ENCODE peak calls at places on chromosomes 6 and 20, in four cellular contexts. V is body of pancreas, E is testis, C is tibial nerve. Y is an unnamed sample.

GRCh38 chr20:63085087-63085861 is 78.5 kb upstream of the BHLHE23 start:
- DNase-seq in C (no peak), V (no peak), E (no peak), Y (no peak)

GRCh38 chr6:112232845-112233256 is 21.5 kb downstream of the LAMA4 start:
- DNase-seq in C (peak; percentile 49), V (no peak), E (peak; percentile 44), Y (no peak)

GRCh38 chr20:41387433-41387832 is 20.8 kb upstream of the EMILIN3 start:
- DNase-seq in E (no peak), C (no peak), V (no peak), Y (no peak)

GRCh38 chr6:38423746-38424145 is 216.0 kb downstream of the BTBD9 start:
- DNase-seq in E (no peak), V (no peak), C (no peak), Y (no peak)

GRCh38 chr20:36246410-36246809 is 10.1 kb downstream of the AAR2 start:
- DNase-seq in C (no peak), E (no peak), V (no peak), Y (no peak)

GRCh38 chr20:57242414-57242813 is 24.0 kb downstream of the BMP7 start:
- DNase-seq in E (no peak), C (no peak), V (no peak), Y (no peak)

GRCh38 chr6:160261991-160262718 is 3.5 kb upstream of the SLC22A2 start:
- DNase-seq in E (peak; percentile 28), C (no peak), V (no peak), Y (peak; percentile 86)

GRCh38 chr20:49288250-49288751 is 10.4 kb upstream of the ZNFX1 start:
- DNase-seq in E (no peak), V (no peak), C (no peak), Y (no peak)

GRCh38 chr6:51678905-51679620 is 408.4 kb downstream of the PKHD1 start:
- DNase-seq in C (no peak), E (no peak), V (peak; percentile 9), Y (no peak)

GRCh38 chr20:9520096-9520495 is 5.7 kb downstream of the LAMP5 start:
- DNase-seq in E (no peak), V (no peak), C (no peak), Y (no peak)

GRCh38 chr6:87938287-87938686 is 109.4 kb upstream of the SPACA1 start:
- DNase-seq in E (no peak), C (no peak), V (no peak), Y (no peak)

GRCh38 chr6:106185626-106186025 is 99.5 kb downstream of the PRDM1 start:
- DNase-seq in V (no peak), C (no peak), E (no peak), Y (no peak)

GRCh38 chr20:43559147-43559477 is 285 bp downstream of the SGK2 start:
- DNase-seq in E (no peak), C (no peak), V (no peak), Y (no peak)

GRCh38 chr6:82337688-82338257 is 25.8 kb upstream of the TPBG start:
- DNase-seq in C (no peak), E (no peak), V (no peak), Y (no peak)

GRCh38 chr6:150617496-150618460 is 18.1 kb downstream of the PLEKHG1 start:
- DNase-seq in C (no peak), E (no peak), V (no peak), Y (no peak)

GRCh38 chr20:59181936-59182335 is 18.3 kb downstream of the ZNF831 start:
- DNase-seq in C (no peak), E (no peak), V (no peak), Y (no peak)

GRCh38 chr6:170026272-170027110 is 264.4 kb downstream of the DLL1 start:
- DNase-seq in E (peak; percentile 10), C (no peak), V (peak; percentile 91), Y (no peak)

GRCh38 chr6:82083646-82084045 is 163.9 kb downstream of the IBTK start:
- DNase-seq in E (no peak), V (no peak), C (no peak), Y (no peak)

GRCh38 chr20:43832096-43832816 is 82.4 kb upstream of the TOX2 start:
- DNase-seq in V (no peak), C (no peak), E (no peak), Y (no peak)

GRCh38 chr20:53386186-53386681 is 207.4 kb downstream of the ZNF217 start:
- DNase-seq in C (no peak), V (no peak), E (no peak), Y (no peak)

GRCh38 chr6:137734875-137735182 is 132.2 kb upstream of the TNFAIP3 start:
- DNase-seq in V (peak; percentile 59), C (peak; percentile 68), E (no peak), Y (no peak)

GRCh38 chr20:63893999-63894357 is 948 bp upstream of the DNAJC5 start:
- DNase-seq in E (no peak), C (no peak), V (no peak), Y (no peak)

GRCh38 chr6:144215402-144215931 is 65.2 kb downstream of the STX11 start:
- DNase-seq in C (peak; percentile 22), V (peak; percentile 18), E (peak; percentile 44), Y (peak; percentile 83)

GRCh38 chr6:148464319-148465010 is 121.8 kb downstream of the SASH1 start:
- DNase-seq in E (peak; percentile 82), C (peak; percentile 94), V (peak; percentile 65), Y (peak; percentile 34)

DNA sequence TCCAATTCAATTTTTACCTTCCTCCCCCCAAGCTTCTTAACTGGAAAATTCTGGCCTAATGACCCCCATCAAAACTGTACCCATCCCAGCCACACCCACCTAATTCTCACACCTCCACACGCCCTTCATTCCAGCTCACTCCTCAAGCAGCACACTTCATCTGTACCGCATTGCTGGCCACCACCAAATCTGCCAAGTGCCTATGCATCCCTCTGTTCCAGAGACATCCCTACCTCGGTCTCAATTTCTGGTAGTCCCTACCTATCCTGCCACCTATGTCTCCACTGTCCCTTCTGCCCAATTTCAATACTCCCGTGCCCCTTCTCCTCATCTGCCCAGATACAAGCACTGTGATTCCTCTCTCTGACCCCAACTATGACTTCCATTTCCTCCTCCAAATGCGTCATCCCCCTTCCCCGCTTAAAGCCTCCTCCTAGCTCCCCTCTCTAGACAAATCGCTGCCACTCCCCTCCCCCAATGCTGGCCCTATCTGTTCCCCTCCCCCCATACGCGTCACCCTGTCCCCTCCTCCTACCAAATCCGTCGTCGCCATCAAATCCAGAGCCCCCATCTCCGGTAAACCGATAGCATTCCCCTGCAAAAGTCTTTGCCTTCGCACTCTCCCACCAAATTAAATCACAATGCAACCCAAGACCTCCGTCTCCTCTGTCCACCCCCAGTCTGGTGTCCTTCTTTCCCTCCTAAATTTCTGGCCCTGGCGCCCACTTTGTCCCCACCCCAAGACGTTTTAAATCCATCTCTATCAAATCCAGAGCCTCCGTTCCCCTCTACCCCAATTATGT is 1.2 kb downstream of the MTCH1 start:
- DNase-seq in E (peak; percentile 76), C (peak; percentile 48), V (peak; percentile 60), Y (peak; percentile 58)
- TF ChIP-seq POLR2A in E (no peak), C (no peak), V (no peak), Y (no peak)

GRCh38 chr6:33787954-33788693 is 806 bp downstream of the LEMD2 start:
- DNase-seq in C (peak; percentile 68), V (peak; percentile 72), E (peak; percentile 88), Y (peak; percentile 62)
- TF ChIP-seq POLR2A in C (peak; percentile 41), V (peak; percentile 17), E (no peak), Y (no peak)

GRCh38 chr6:53048431-53049195 is 16.6 kb upstream of the FBXO9 start:
- DNase-seq in C (no peak), E (no peak), V (no peak), Y (peak; percentile 28)
- TF ChIP-seq POLR2A in C (no peak), E (no peak), V (no peak), Y (no peak)

GRCh38 chr6:41713161-41713649 is 22.2 kb downstream of the TFEB start:
- DNase-seq in C (no peak), V (peak; percentile 79), E (no peak), Y (no peak)
- TF ChIP-seq POLR2A in C (no peak), V (no peak), E (no peak), Y (no peak)

DNA sequence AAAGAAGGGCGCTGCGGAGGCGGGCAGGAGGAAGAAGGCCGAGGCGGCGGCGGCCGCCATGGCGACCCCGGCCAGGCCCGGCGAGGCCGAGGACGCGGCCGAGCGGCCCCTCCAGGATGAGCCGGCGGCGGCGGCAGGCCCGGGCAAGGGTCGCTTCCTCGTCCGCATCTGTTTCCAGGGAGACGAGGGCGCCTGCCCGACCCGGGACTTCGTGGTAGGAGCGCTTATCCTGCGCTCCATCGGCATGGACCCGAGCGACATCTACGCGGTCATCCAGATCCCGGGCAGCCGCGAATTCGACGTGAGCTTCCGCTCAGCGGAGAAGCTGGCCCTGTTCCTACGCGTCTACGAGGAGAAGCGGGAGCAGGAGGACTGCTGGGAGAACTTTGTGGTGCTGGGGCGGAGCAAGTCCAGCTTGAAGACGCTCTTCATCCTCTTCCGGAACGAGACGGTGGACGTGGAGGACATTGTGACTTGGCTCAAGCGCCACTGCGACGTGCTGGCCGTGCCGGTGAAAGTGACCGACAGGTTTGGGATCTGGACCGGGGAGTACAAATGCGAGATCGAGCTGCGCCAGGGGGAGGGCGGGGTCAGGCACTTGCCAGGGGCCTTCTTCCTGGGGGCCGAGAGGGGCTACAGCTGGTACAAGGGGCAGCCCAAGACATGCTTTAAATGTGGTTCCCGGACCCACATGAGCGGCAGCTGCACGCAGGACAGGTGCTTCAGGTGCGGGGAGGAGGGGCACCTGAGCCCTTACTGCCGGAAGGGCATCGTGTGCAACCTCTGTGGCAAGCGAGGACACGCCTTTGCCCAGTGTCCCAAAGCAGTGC is 770 bp downstream of the ZCCHC3 start:
- DNase-seq in V (peak; percentile 71), C (peak; percentile 34), E (peak; percentile 60), Y (peak; percentile 82)
- TF ChIP-seq POLR2A in V (peak; percentile 21), C (no peak), E (no peak), Y (no peak)

GRCh38 chr6:167832497-167833395 is 6.0 kb downstream of the AFDN start:
- DNase-seq in C (no peak), E (no peak), V (peak; percentile 26), Y (no peak)
- TF ChIP-seq POLR2A in C (no peak), E (no peak), V (no peak), Y (no peak)